ENCODE peak calls at places on chromosome 1, in eight cellular contexts. B is cardiac muscle cell, U is Calu3, A is BE2C, E is A549, J is WTC11, M is endothelial cell, Z is hepatocyte. N is an unnamed sample.

GRCh38 chr1:234564035-234565029 is 45.6 kb downstream of the IRF2BP2 start:
- DNase-seq in B (no peak), U (peak), A (no peak), E (peak), J (no peak), M (no peak), Z (peak), N (no peak)

GRCh38 chr1:26537951-26538352 is 8.4 kb downstream of the RPS6KA1 start:
- DNase-seq in B (no peak), U (peak), A (no peak), E (peak), J (peak), M (peak), Z (peak), N (no peak)

GRCh38 chr1:20705356-20705755 is 12.5 kb downstream of the KIF17 start:
- DNase-seq in B (no peak), U (no peak), A (no peak), E (no peak), J (no peak), M (no peak), Z (no peak), N (no peak)

GRCh38 chr1:198686069-198686728 is 47.4 kb downstream of the PTPRC start:
- DNase-seq in B (no peak), U (no peak), A (no peak), E (no peak), J (no peak), M (no peak), Z (peak), N (no peak)

GRCh38 chr1:66335859-66336640 is 197.9 kb upstream of the SGIP1 start:
- DNase-seq in B (no peak), U (no peak), A (no peak), E (no peak), J (no peak), M (peak), Z (no peak), N (no peak)

GRCh38 chr1:21859669-21860179 is 47.7 kb downstream of the LDLRAD2 start:
- DNase-seq in B (no peak), U (no peak), A (no peak), E (no peak), J (no peak), M (no peak), Z (no peak), N (no peak)

GRCh38 chr1:82091729-82092128 is 291.0 kb downstream of the ADGRL2 start:
- DNase-seq in B (no peak), U (no peak), A (no peak), E (no peak), J (no peak), M (no peak), Z (no peak), N (no peak)

GRCh38 chr1:200090252-200091159 is 63.0 kb downstream of the NR5A2 start:
- DNase-seq in B (no peak), U (peak), A (no peak), E (peak), J (peak), M (peak), Z (no peak), N (no peak)

GRCh38 chr1:175673236-175674150 is 69.9 kb downstream of the TNR start:
- DNase-seq in B (no peak), U (no peak), A (no peak), E (no peak), J (no peak), M (peak), Z (no peak), N (no peak)

DNA sequence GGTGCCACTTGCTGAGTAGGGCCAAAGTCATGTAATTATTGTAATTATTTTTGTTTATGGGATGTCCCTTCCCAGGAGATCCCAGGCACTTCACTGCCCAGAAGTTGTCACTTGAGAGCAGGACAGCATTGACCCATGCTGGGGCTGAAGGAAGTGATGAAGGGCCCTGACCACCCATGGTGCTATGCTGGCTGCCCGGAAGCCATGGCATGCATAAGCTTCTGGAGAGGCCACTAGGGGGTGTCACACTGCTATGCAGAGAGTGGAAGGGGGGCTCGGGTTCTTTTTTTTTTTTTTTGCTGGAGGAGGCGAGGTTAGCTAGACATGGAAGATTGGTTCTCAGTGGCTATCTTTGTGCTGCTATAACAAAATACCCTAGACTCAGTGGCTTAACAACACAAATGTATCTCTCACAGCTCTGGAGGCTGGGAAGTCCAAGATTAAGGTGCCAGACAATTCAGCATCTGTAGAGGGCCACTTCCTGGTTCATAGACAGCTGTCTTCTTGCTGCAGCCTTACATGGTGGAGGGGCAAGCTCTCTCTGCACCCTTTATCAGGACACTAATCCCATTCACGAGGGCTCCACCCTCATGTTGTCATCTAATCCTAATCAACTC is 84.9 kb downstream of the CNIH3 start:
- DNase-seq in B (peak), U (peak), A (peak), E (peak), J (peak), M (peak), Z (no peak), N (no peak)
- TF ChIP-seq CTCF in B (peak), U (no peak), A (peak), E (no peak), J (peak), M (no peak), Z (peak), N (no peak)

GRCh38 chr1:163820748-163821147 is 499.0 kb downstream of the NUF2 start:
- DNase-seq in B (no peak), U (no peak), A (no peak), E (no peak), J (no peak), M (no peak), Z (no peak), N (no peak)
- TF ChIP-seq CTCF in B (peak), U (no peak), A (no peak), E (peak), J (no peak), M (no peak), Z (peak), N (peak)

DNA sequence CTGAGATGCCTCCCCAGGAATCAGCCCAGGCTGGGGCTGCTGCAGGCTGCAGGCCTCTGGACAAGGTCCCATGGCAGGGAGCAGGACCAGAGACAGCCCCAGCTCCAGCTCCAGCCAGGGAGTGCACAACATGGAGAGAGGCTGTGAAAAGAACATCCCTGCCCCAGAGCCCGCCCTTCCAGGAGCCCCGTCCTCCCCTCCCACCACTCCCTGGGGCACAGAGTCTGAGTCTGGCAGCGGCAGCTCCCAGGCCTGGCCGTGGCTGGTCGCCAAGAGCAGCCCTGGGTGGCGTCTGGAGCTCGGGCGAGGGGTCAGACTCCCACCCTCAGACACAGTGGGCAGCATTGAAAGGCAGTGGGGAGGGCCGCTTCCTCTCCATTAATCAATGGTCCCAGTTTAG is 37.8 kb downstream of the MEGF6 start:
- DNase-seq in B (no peak), U (no peak), A (peak), E (no peak), J (no peak), M (no peak), Z (no peak), N (no peak)
- TF ChIP-seq CTCF in B (no peak), U (no peak), A (no peak), E (no peak), J (no peak), M (no peak), Z (no peak), N (no peak)

GRCh38 chr1:152777510-152778137 is 2.7 kb downstream of the LCE1F start:
- DNase-seq in B (no peak), U (peak), A (peak), E (no peak), J (no peak), M (peak), Z (no peak), N (no peak)

GRCh38 chr1:152776361-152776760 is 1.4 kb downstream of the LCE1F start:
- DNase-seq in B (no peak), U (no peak), A (no peak), E (no peak), J (no peak), M (no peak), Z (no peak), N (no peak)

GRCh38 chr1:152768847-152769533 is 6.0 kb upstream of the LCE1F start:
- DNase-seq in B (no peak), U (no peak), A (no peak), E (no peak), J (no peak), M (no peak), Z (no peak), N (no peak)

GRCh38 chr1:152770411-152770810 is 4.5 kb upstream of the LCE1F start:
- DNase-seq in B (no peak), U (no peak), A (no peak), E (no peak), J (no peak), M (no peak), Z (no peak), N (no peak)

GRCh38 chr1:152774875-152775274 is at the start of gene LCE1F:
- DNase-seq in B (no peak), U (no peak), A (no peak), E (no peak), J (no peak), M (no peak), Z (no peak), N (no peak)
- TF ChIP-seq CTCF in B (no peak), U (no peak), A (no peak), E (no peak), J (no peak), M (no peak), Z (no peak), N (no peak)

GRCh38 chr1:32521165-32521564 is 18.1 kb upstream of the ZBTB8A start:
- DNase-seq in B (no peak), U (no peak), A (no peak), E (no peak), J (no peak), M (no peak), Z (no peak), N (no peak)
- TF ChIP-seq CTCF in B (no peak), U (no peak), A (no peak), E (no peak), J (no peak), M (no peak), Z (no peak), N (no peak)

N was measured in mesothelial cell of epicardium.